ENCODE peak calls at places on chromosome 20, in four cellular contexts. One of them, this sample, is unnamed.

GRCh38 chr20:37071481-37071911 is 24.3 kb downstream of the RBL1 start:
- DNase-seq in heart right ventricle: no peak
- DNase-seq in natural killer cell treated with Interleukin-12 subunit alpha and Interleukin-12 subunit beta and Interleukin-15 and Interleukin-18, amount 100 ng/mL, for 72 hours: no peak
- DNase-seq in activated B cell treated with CpG ODN at 0.5 μM for 24 hours: no peak
- DNase-seq in this sample: no peak

GRCh38 chr20:61861054-61861841 is 204.4 kb downstream of the TAF4 start:
- DNase-seq in activated B cell treated with CpG ODN at 0.5 μM for 24 hours: no peak
- DNase-seq in natural killer cell treated with Interleukin-12 subunit alpha and Interleukin-12 subunit beta and Interleukin-15 and Interleukin-18, amount 100 ng/mL, for 72 hours: no peak
- DNase-seq in heart right ventricle: no peak
- DNase-seq in this sample: no peak

GRCh38 chr20:23637282-23638221 is at the start of gene CST3:
- DNase-seq in activated B cell treated with CpG ODN at 0.5 μM for 24 hours: no peak
- DNase-seq in heart right ventricle: peak; percentile 94
- DNase-seq in natural killer cell treated with Interleukin-12 subunit alpha and Interleukin-12 subunit beta and Interleukin-15 and Interleukin-18, amount 100 ng/mL, for 72 hours: peak; percentile 81
- DNase-seq in this sample: peak; percentile 86

GRCh38 chr20:9616455-9616805 is 102.0 kb downstream of the LAMP5 start:
- DNase-seq in heart right ventricle: no peak
- DNase-seq in activated B cell treated with CpG ODN at 0.5 μM for 24 hours: no peak
- DNase-seq in natural killer cell treated with Interleukin-12 subunit alpha and Interleukin-12 subunit beta and Interleukin-15 and Interleukin-18, amount 100 ng/mL, for 72 hours: no peak
- DNase-seq in this sample: no peak

GRCh38 chr20:13180986-13181889 is 39.8 kb upstream of the ISM1 start:
- DNase-seq in natural killer cell treated with Interleukin-12 subunit alpha and Interleukin-12 subunit beta and Interleukin-15 and Interleukin-18, amount 100 ng/mL, for 72 hours: no peak
- DNase-seq in activated B cell treated with CpG ODN at 0.5 μM for 24 hours: no peak
- DNase-seq in heart right ventricle: no peak
- DNase-seq in this sample: no peak

GRCh38 chr20:50120935-50121693 is 8.2 kb upstream of the UBE2V1 start:
- DNase-seq in heart right ventricle: peak; percentile 58
- DNase-seq in natural killer cell treated with Interleukin-12 subunit alpha and Interleukin-12 subunit beta and Interleukin-15 and Interleukin-18, amount 100 ng/mL, for 72 hours: no peak
- DNase-seq in activated B cell treated with CpG ODN at 0.5 μM for 24 hours: peak; percentile 30
- DNase-seq in this sample: peak; percentile 76

GRCh38 chr20:14510341-14510740 is 172.9 kb upstream of the FLRT3 start:
- DNase-seq in activated B cell treated with CpG ODN at 0.5 μM for 24 hours: no peak
- DNase-seq in heart right ventricle: no peak
- DNase-seq in natural killer cell treated with Interleukin-12 subunit alpha and Interleukin-12 subunit beta and Interleukin-15 and Interleukin-18, amount 100 ng/mL, for 72 hours: no peak
- DNase-seq in this sample: no peak

GRCh38 chr20:59231124-59231804 is 67.6 kb downstream of the ZNF831 start:
- DNase-seq in activated B cell treated with CpG ODN at 0.5 μM for 24 hours: no peak
- DNase-seq in natural killer cell treated with Interleukin-12 subunit alpha and Interleukin-12 subunit beta and Interleukin-15 and Interleukin-18, amount 100 ng/mL, for 72 hours: no peak
- DNase-seq in heart right ventricle: no peak
- DNase-seq in this sample: no peak

GRCh38 chr20:10947726-10948125 is 273.9 kb upstream of the JAG1 start:
- DNase-seq in natural killer cell treated with Interleukin-12 subunit alpha and Interleukin-12 subunit beta and Interleukin-15 and Interleukin-18, amount 100 ng/mL, for 72 hours: no peak
- DNase-seq in activated B cell treated with CpG ODN at 0.5 μM for 24 hours: no peak
- DNase-seq in heart right ventricle: no peak
- DNase-seq in this sample: no peak

GRCh38 chr20:56843817-56844216 is 214.7 kb downstream of the TFAP2C start:
- DNase-seq in natural killer cell treated with Interleukin-12 subunit alpha and Interleukin-12 subunit beta and Interleukin-15 and Interleukin-18, amount 100 ng/mL, for 72 hours: no peak
- DNase-seq in heart right ventricle: no peak
- DNase-seq in activated B cell treated with CpG ODN at 0.5 μM for 24 hours: no peak
- DNase-seq in this sample: no peak

GRCh38 chr20:38706482-38706881 is 17.8 kb upstream of the SLC32A1 start:
- DNase-seq in heart right ventricle: no peak
- DNase-seq in activated B cell treated with CpG ODN at 0.5 μM for 24 hours: no peak
- DNase-seq in natural killer cell treated with Interleukin-12 subunit alpha and Interleukin-12 subunit beta and Interleukin-15 and Interleukin-18, amount 100 ng/mL, for 72 hours: no peak
- DNase-seq in this sample: no peak

GRCh38 chr20:45968801-45969711 is 2.9 kb downstream of the ZNF335 start:
- DNase-seq in heart right ventricle: no peak
- DNase-seq in natural killer cell treated with Interleukin-12 subunit alpha and Interleukin-12 subunit beta and Interleukin-15 and Interleukin-18, amount 100 ng/mL, for 72 hours: no peak
- DNase-seq in activated B cell treated with CpG ODN at 0.5 μM for 24 hours: no peak
- DNase-seq in this sample: no peak

GRCh38 chr20:44041001-44041400 is 126.3 kb downstream of the TOX2 start:
- DNase-seq in natural killer cell treated with Interleukin-12 subunit alpha and Interleukin-12 subunit beta and Interleukin-15 and Interleukin-18, amount 100 ng/mL, for 72 hours: no peak
- DNase-seq in heart right ventricle: no peak
- DNase-seq in activated B cell treated with CpG ODN at 0.5 μM for 24 hours: no peak
- DNase-seq in this sample: no peak

GRCh38 chr20:23749746-23750145 is 989 bp downstream of the CST1 start:
- DNase-seq in heart right ventricle: no peak
- DNase-seq in activated B cell treated with CpG ODN at 0.5 μM for 24 hours: no peak
- DNase-seq in natural killer cell treated with Interleukin-12 subunit alpha and Interleukin-12 subunit beta and Interleukin-15 and Interleukin-18, amount 100 ng/mL, for 72 hours: no peak
- DNase-seq in this sample: no peak

GRCh38 chr20:59042151-59042795 is at the start of gene PRELID3B:
- DNase-seq in activated B cell treated with CpG ODN at 0.5 μM for 24 hours: no peak
- DNase-seq in heart right ventricle: no peak
- DNase-seq in natural killer cell treated with Interleukin-12 subunit alpha and Interleukin-12 subunit beta and Interleukin-15 and Interleukin-18, amount 100 ng/mL, for 72 hours: peak; percentile 67
- DNase-seq in this sample: no peak

GRCh38 chr20:62363920-62364851 is 2.9 kb downstream of the LAMA5 start:
- DNase-seq in activated B cell treated with CpG ODN at 0.5 μM for 24 hours: no peak
- DNase-seq in heart right ventricle: peak; percentile 61
- DNase-seq in natural killer cell treated with Interleukin-12 subunit alpha and Interleukin-12 subunit beta and Interleukin-15 and Interleukin-18, amount 100 ng/mL, for 72 hours: peak; percentile 44
- DNase-seq in this sample: no peak

GRCh38 chr20:39259010-39259803 is 297.1 kb downstream of the DHX35 start:
- DNase-seq in natural killer cell treated with Interleukin-12 subunit alpha and Interleukin-12 subunit beta and Interleukin-15 and Interleukin-18, amount 100 ng/mL, for 72 hours: no peak
- DNase-seq in activated B cell treated with CpG ODN at 0.5 μM for 24 hours: no peak
- DNase-seq in heart right ventricle: no peak
- DNase-seq in this sample: no peak

GRCh38 chr20:15895560-15896084 is 677.6 kb downstream of the KIF16B start:
- DNase-seq in natural killer cell treated with Interleukin-12 subunit alpha and Interleukin-12 subunit beta and Interleukin-15 and Interleukin-18, amount 100 ng/mL, for 72 hours: no peak
- DNase-seq in heart right ventricle: no peak
- DNase-seq in activated B cell treated with CpG ODN at 0.5 μM for 24 hours: peak; percentile 22
- DNase-seq in this sample: no peak

GRCh38 chr20:59820204-59821041 is 113.0 kb downstream of the SYCP2 start:
- DNase-seq in activated B cell treated with CpG ODN at 0.5 μM for 24 hours: no peak
- DNase-seq in natural killer cell treated with Interleukin-12 subunit alpha and Interleukin-12 subunit beta and Interleukin-15 and Interleukin-18, amount 100 ng/mL, for 72 hours: no peak
- DNase-seq in heart right ventricle: peak; percentile 60
- DNase-seq in this sample: no peak

GRCh38 chr20:25148181-25148981 is 47.1 kb upstream of the ENTPD6 start:
- DNase-seq in heart right ventricle: peak; percentile 40
- DNase-seq in natural killer cell treated with Interleukin-12 subunit alpha and Interleukin-12 subunit beta and Interleukin-15 and Interleukin-18, amount 100 ng/mL, for 72 hours: no peak
- DNase-seq in activated B cell treated with CpG ODN at 0.5 μM for 24 hours: peak; percentile 22
- DNase-seq in this sample: no peak

GRCh38 chr20:54197621-54198604 is 10.0 kb upstream of the PFDN4 start:
- DNase-seq in activated B cell treated with CpG ODN at 0.5 μM for 24 hours: no peak
- DNase-seq in natural killer cell treated with Interleukin-12 subunit alpha and Interleukin-12 subunit beta and Interleukin-15 and Interleukin-18, amount 100 ng/mL, for 72 hours: no peak
- DNase-seq in heart right ventricle: no peak
- DNase-seq in this sample: no peak

GRCh38 chr20:32159766-32160221 is 47.7 kb downstream of the PLAGL2 start:
- DNase-seq in activated B cell treated with CpG ODN at 0.5 μM for 24 hours: no peak
- DNase-seq in natural killer cell treated with Interleukin-12 subunit alpha and Interleukin-12 subunit beta and Interleukin-15 and Interleukin-18, amount 100 ng/mL, for 72 hours: no peak
- DNase-seq in heart right ventricle: no peak
- DNase-seq in this sample: no peak

GRCh38 chr20:62048821-62049291 is 16.8 kb downstream of the TAF4 start:
- DNase-seq in natural killer cell treated with Interleukin-12 subunit alpha and Interleukin-12 subunit beta and Interleukin-15 and Interleukin-18, amount 100 ng/mL, for 72 hours: no peak
- DNase-seq in activated B cell treated with CpG ODN at 0.5 μM for 24 hours: no peak
- DNase-seq in heart right ventricle: no peak
- DNase-seq in this sample: no peak

GRCh38 chr20:59723607-59724456 is 119.5 kb downstream of the PHACTR3 start:
- DNase-seq in natural killer cell treated with Interleukin-12 subunit alpha and Interleukin-12 subunit beta and Interleukin-15 and Interleukin-18, amount 100 ng/mL, for 72 hours: no peak
- DNase-seq in activated B cell treated with CpG ODN at 0.5 μM for 24 hours: no peak
- DNase-seq in heart right ventricle: no peak
- DNase-seq in this sample: no peak

GRCh38 chr20:17743677-17744076 is 43.9 kb downstream of the BANF2 start:
- DNase-seq in activated B cell treated with CpG ODN at 0.5 μM for 24 hours: no peak
- DNase-seq in heart right ventricle: no peak
- DNase-seq in natural killer cell treated with Interleukin-12 subunit alpha and Interleukin-12 subunit beta and Interleukin-15 and Interleukin-18, amount 100 ng/mL, for 72 hours: no peak
- DNase-seq in this sample: no peak

GRCh38 chr20:14343658-14344057 is 6.2 kb upstream of the FLRT3 start:
- DNase-seq in heart right ventricle: no peak
- DNase-seq in natural killer cell treated with Interleukin-12 subunit alpha and Interleukin-12 subunit beta and Interleukin-15 and Interleukin-18, amount 100 ng/mL, for 72 hours: no peak
- DNase-seq in activated B cell treated with CpG ODN at 0.5 μM for 24 hours: no peak
- DNase-seq in this sample: no peak

GRCh38 chr20:31710423-31711250 is 12.0 kb downstream of the BCL2L1 start:
- DNase-seq in natural killer cell treated with Interleukin-12 subunit alpha and Interleukin-12 subunit beta and Interleukin-15 and Interleukin-18, amount 100 ng/mL, for 72 hours: no peak
- DNase-seq in activated B cell treated with CpG ODN at 0.5 μM for 24 hours: no peak
- DNase-seq in heart right ventricle: peak; percentile 70
- DNase-seq in this sample: no peak

GRCh38 chr20:48687097-48687800 is 140.6 kb downstream of the PREX1 start:
- DNase-seq in heart right ventricle: no peak
- DNase-seq in activated B cell treated with CpG ODN at 0.5 μM for 24 hours: no peak
- DNase-seq in natural killer cell treated with Interleukin-12 subunit alpha and Interleukin-12 subunit beta and Interleukin-15 and Interleukin-18, amount 100 ng/mL, for 72 hours: no peak
- DNase-seq in this sample: no peak

GRCh38 chr20:53866787-53867740 is 203.3 kb downstream of the BCAS1 start:
- DNase-seq in activated B cell treated with CpG ODN at 0.5 μM for 24 hours: no peak
- DNase-seq in heart right ventricle: no peak
- DNase-seq in natural killer cell treated with Interleukin-12 subunit alpha and Interleukin-12 subunit beta and Interleukin-15 and Interleukin-18, amount 100 ng/mL, for 72 hours: no peak
- DNase-seq in this sample: no peak

GRCh38 chr20:25573288-25574251 is 11.8 kb downstream of the NINL start:
- DNase-seq in heart right ventricle: no peak
- DNase-seq in natural killer cell treated with Interleukin-12 subunit alpha and Interleukin-12 subunit beta and Interleukin-15 and Interleukin-18, amount 100 ng/mL, for 72 hours: no peak
- DNase-seq in activated B cell treated with CpG ODN at 0.5 μM for 24 hours: no peak
- DNase-seq in this sample: no peak

GRCh38 chr20:55513966-55514365 is 491.4 kb downstream of the CBLN4 start:
- DNase-seq in activated B cell treated with CpG ODN at 0.5 μM for 24 hours: no peak
- DNase-seq in natural killer cell treated with Interleukin-12 subunit alpha and Interleukin-12 subunit beta and Interleukin-15 and Interleukin-18, amount 100 ng/mL, for 72 hours: no peak
- DNase-seq in heart right ventricle: no peak
- DNase-seq in this sample: no peak

This sample was measured in NCI-H460.